ENCODE peak calls at places on chromosomes 5 and 9, in eight cellular contexts. One of them, this sample, is unnamed.
A peak's percentile ranks its signal among the peaks of the same experiment; 100 is the strongest.

GRCh38 chr5:173891367-173891766 is 3.2 kb downstream of the CPEB4 start:
- DNase-seq in PC-9: no peak
- DNase-seq in PC-3: no peak
- DNase-seq in DND-41: no peak
- DNase-seq in astrocyte: no peak
- DNase-seq in GM23248: no peak
- DNase-seq in fibroblast of lung: no peak
- DNase-seq in HCT116: no peak
- DNase-seq in this sample: no peak

GRCh38 chr9:17962747-17963146 is 383.9 kb downstream of the SH3GL2 start:
- DNase-seq in HCT116: no peak
- DNase-seq in GM23248: peak; percentile 2
- DNase-seq in astrocyte: no peak
- DNase-seq in DND-41: no peak
- DNase-seq in PC-3: no peak
- DNase-seq in PC-9: no peak
- DNase-seq in fibroblast of lung: no peak
- DNase-seq in this sample: no peak

GRCh38 chr5:35859101-35859661 is 2.5 kb downstream of the IL7R start:
- DNase-seq in PC-9: peak; percentile 11
- DNase-seq in astrocyte: peak; percentile 60
- DNase-seq in PC-3: peak; percentile 55
- DNase-seq in DND-41: peak; percentile 53
- DNase-seq in HCT116: no peak
- DNase-seq in GM23248: peak; percentile 38
- DNase-seq in fibroblast of lung: peak; percentile 74
- DNase-seq in this sample: peak; percentile 39

GRCh38 chr5:170067152-170067551 is 38.5 kb upstream of the FOXI1 start:
- DNase-seq in fibroblast of lung: no peak
- DNase-seq in astrocyte: no peak
- DNase-seq in GM23248: no peak
- DNase-seq in PC-3: no peak
- DNase-seq in PC-9: no peak
- DNase-seq in DND-41: no peak
- DNase-seq in HCT116: no peak
- DNase-seq in this sample: no peak

GRCh38 chr9:69346596-69347390 is 21.8 kb downstream of the ENTREP1 start:
- DNase-seq in DND-41: no peak
- DNase-seq in PC-9: peak; percentile 11
- DNase-seq in fibroblast of lung: no peak
- DNase-seq in PC-3: peak; percentile 23
- DNase-seq in HCT116: no peak
- DNase-seq in astrocyte: no peak
- DNase-seq in GM23248: no peak
- DNase-seq in this sample: no peak

GRCh38 chr5:57482671-57483106 is at the start of gene ACTBL2:
- DNase-seq in GM23248: peak; percentile 79
- DNase-seq in PC-9: peak; percentile 69
- DNase-seq in DND-41: no peak
- DNase-seq in fibroblast of lung: peak; percentile 94
- DNase-seq in PC-3: peak; percentile 58
- DNase-seq in astrocyte: peak; percentile 94
- DNase-seq in HCT116: no peak
- DNase-seq in this sample: peak; percentile 95

GRCh38 chr9:121556580-121556979 is 56.9 kb upstream of the GGTA1 start:
- DNase-seq in PC-3: peak; percentile 95
- DNase-seq in HCT116: no peak
- DNase-seq in astrocyte: peak; percentile 99
- DNase-seq in DND-41: no peak
- DNase-seq in PC-9: peak; percentile 55
- DNase-seq in GM23248: peak; percentile 96
- DNase-seq in fibroblast of lung: peak; percentile 99
- DNase-seq in this sample: peak; percentile 94

GRCh38 chr5:155024015-155024414 is 10.5 kb downstream of the KIF4B start:
- DNase-seq in astrocyte: no peak
- DNase-seq in DND-41: no peak
- DNase-seq in fibroblast of lung: no peak
- DNase-seq in GM23248: peak; percentile 10
- DNase-seq in PC-3: peak; percentile 11
- DNase-seq in PC-9: no peak
- DNase-seq in HCT116: no peak
- DNase-seq in this sample: peak; percentile 4

GRCh38 chr5:80191991-80192398 is 63.9 kb downstream of the SERINC5 start:
- DNase-seq in DND-41: peak; percentile 62
- DNase-seq in PC-9: no peak
- DNase-seq in fibroblast of lung: peak; percentile 30
- DNase-seq in GM23248: peak; percentile 22
- DNase-seq in HCT116: no peak
- DNase-seq in astrocyte: no peak
- DNase-seq in PC-3: no peak
- DNase-seq in this sample: no peak

GRCh38 chr5:110639307-110639902 is 87.1 kb downstream of the TMEM232 start:
- DNase-seq in PC-3: no peak
- DNase-seq in PC-9: no peak
- DNase-seq in HCT116: no peak
- DNase-seq in astrocyte: no peak
- DNase-seq in GM23248: peak; percentile 4
- DNase-seq in DND-41: no peak
- DNase-seq in fibroblast of lung: no peak
- DNase-seq in this sample: no peak

GRCh38 chr9:91884153-91884552 is 65.9 kb downstream of the ROR2 start:
- DNase-seq in DND-41: no peak
- DNase-seq in HCT116: no peak
- DNase-seq in GM23248: no peak
- DNase-seq in fibroblast of lung: no peak
- DNase-seq in PC-3: no peak
- DNase-seq in PC-9: no peak
- DNase-seq in astrocyte: no peak
- DNase-seq in this sample: no peak

GRCh38 chr5:96245401-96246091 is 187.5 kb downstream of the PCSK1 start:
- DNase-seq in PC-9: no peak
- DNase-seq in GM23248: no peak
- DNase-seq in PC-3: peak; percentile 30
- DNase-seq in fibroblast of lung: no peak
- DNase-seq in astrocyte: no peak
- DNase-seq in DND-41: no peak
- DNase-seq in HCT116: no peak
- DNase-seq in this sample: no peak

GRCh38 chr5:137405393-137405792 is 93.7 kb downstream of the SPOCK1 start:
- DNase-seq in HCT116: no peak
- DNase-seq in GM23248: no peak
- DNase-seq in fibroblast of lung: no peak
- DNase-seq in DND-41: no peak
- DNase-seq in PC-9: no peak
- DNase-seq in PC-3: no peak
- DNase-seq in astrocyte: no peak
- DNase-seq in this sample: no peak

GRCh38 chr9:27408523-27408922 is 111.6 kb upstream of the EQTN start:
- DNase-seq in PC-3: no peak
- DNase-seq in DND-41: no peak
- DNase-seq in astrocyte: no peak
- DNase-seq in HCT116: no peak
- DNase-seq in GM23248: no peak
- DNase-seq in PC-9: no peak
- DNase-seq in fibroblast of lung: no peak
- DNase-seq in this sample: no peak

GRCh38 chr5:85814596-85814995 is 803.1 kb upstream of the COX7C start:
- DNase-seq in HCT116: no peak
- DNase-seq in DND-41: no peak
- DNase-seq in PC-9: no peak
- DNase-seq in astrocyte: no peak
- DNase-seq in PC-3: no peak
- DNase-seq in fibroblast of lung: no peak
- DNase-seq in GM23248: no peak
- DNase-seq in this sample: no peak

GRCh38 chr9:91026266-91026665 is 224.6 kb downstream of the SYK start:
- DNase-seq in HCT116: no peak
- DNase-seq in PC-9: no peak
- DNase-seq in astrocyte: no peak
- DNase-seq in GM23248: no peak
- DNase-seq in PC-3: no peak
- DNase-seq in DND-41: no peak
- DNase-seq in fibroblast of lung: no peak
- DNase-seq in this sample: no peak

GRCh38 chr9:137788561-137789294 is 88.9 kb upstream of the CACNA1B start:
- DNase-seq in GM23248: no peak
- DNase-seq in DND-41: no peak
- DNase-seq in PC-9: no peak
- DNase-seq in PC-3: no peak
- DNase-seq in HCT116: no peak
- DNase-seq in fibroblast of lung: no peak
- DNase-seq in astrocyte: no peak
- DNase-seq in this sample: no peak

GRCh38 chr5:107888541-107888940 is 217.8 kb upstream of the EFNA5 start:
- DNase-seq in astrocyte: no peak
- DNase-seq in PC-9: no peak
- DNase-seq in HCT116: no peak
- DNase-seq in DND-41: no peak
- DNase-seq in GM23248: no peak
- DNase-seq in fibroblast of lung: no peak
- DNase-seq in PC-3: no peak
- DNase-seq in this sample: no peak

DNA sequence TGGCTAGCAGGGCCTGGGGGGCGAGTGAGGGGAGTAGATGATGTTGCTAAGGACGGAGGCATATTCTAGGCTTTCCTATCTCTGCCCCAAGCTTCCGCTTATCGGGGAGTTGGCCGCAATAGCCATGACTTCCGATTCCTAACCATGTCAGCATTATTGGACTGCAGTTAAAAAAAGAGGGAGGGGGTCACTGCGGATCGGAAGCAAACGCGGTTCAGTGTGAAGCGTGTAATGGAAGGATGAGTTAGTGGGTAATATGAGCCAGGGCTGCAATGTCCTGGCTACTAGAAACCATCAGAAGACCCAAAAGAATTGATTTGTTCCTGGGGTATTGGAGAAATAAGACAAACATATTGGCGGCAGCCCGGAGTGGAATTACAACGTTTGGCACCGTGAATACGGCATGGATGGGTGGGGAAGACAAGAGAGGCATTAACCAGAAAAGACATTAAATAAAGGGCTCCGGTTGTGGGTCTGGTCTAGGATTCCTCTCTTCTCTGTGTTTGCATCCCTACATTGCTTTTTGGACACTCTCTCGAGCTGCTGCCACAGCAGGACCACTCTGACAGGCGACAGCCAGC is 138.8 kb upstream of the PALM2AKAP2 start:
- DNase-seq in PC-9: no peak
- DNase-seq in astrocyte: no peak
- DNase-seq in DND-41: no peak
- DNase-seq in PC-3: no peak
- DNase-seq in fibroblast of lung: no peak
- DNase-seq in GM23248: peak; percentile 5
- DNase-seq in HCT116: no peak
- DNase-seq in this sample: no peak
- TF ChIP-seq EZH2 in PC-9: no peak
- TF ChIP-seq EZH2 in astrocyte: peak; percentile 5
- TF ChIP-seq EZH2 in DND-41: no peak
- TF ChIP-seq EZH2 in PC-3: no peak
- TF ChIP-seq EZH2 in fibroblast of lung: peak; percentile 88
- TF ChIP-seq EZH2 in GM23248: peak; percentile 71
- TF ChIP-seq EZH2 in HCT116: no peak
- TF ChIP-seq EZH2 in this sample: peak; percentile 50

DNA sequence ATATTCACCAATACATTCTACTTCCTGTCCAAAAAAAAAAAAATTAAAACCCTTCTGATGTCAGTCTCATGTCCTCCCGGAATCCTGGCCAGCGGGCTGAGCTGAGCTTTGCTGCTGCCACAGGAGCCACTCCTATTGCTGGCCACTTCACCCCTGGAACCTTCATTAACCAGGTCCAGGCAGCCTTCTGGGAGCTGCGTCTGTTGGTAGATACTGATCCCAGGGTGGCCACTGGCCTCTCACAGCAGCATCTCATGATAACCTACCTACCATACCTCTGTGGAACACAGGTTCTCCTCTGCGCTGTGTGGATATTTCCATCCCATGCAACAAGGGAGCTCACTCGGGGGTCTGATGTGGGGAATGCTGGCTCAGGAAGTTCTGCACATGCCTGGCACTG is 21.0 kb upstream of the NPM1 start:
- DNase-seq in PC-3: no peak
- DNase-seq in GM23248: no peak
- DNase-seq in PC-9: no peak
- DNase-seq in DND-41: no peak
- DNase-seq in HCT116: no peak
- DNase-seq in astrocyte: no peak
- DNase-seq in fibroblast of lung: no peak
- DNase-seq in this sample: no peak
- H3K4me2 ChIP-seq in PC-3: no peak overlapping the region
- H3K4me2 ChIP-seq in GM23248: no peak overlapping the region
- H3K4me2 ChIP-seq in PC-9: no peak overlapping the region
- H3K4me2 ChIP-seq in DND-41: no peak overlapping the region
- H3K4me2 ChIP-seq in HCT116: no peak overlapping the region
- H3K4me2 ChIP-seq in astrocyte: no peak overlapping the region
- H3K4me2 ChIP-seq in fibroblast of lung: no peak overlapping the region
- H3K4me2 ChIP-seq in this sample: no peak overlapping the region

GRCh38 chr9:974064-974992 is 2.1 kb upstream of the DMRT3 start:
- DNase-seq in GM23248: no peak
- DNase-seq in PC-9: no peak
- DNase-seq in PC-3: no peak
- DNase-seq in astrocyte: no peak
- DNase-seq in HCT116: no peak
- DNase-seq in fibroblast of lung: no peak
- DNase-seq in DND-41: no peak
- DNase-seq in this sample: no peak

GRCh38 chr9:974993-975739 is 1.3 kb upstream of the DMRT3 start:
- DNase-seq in astrocyte: no peak
- DNase-seq in fibroblast of lung: no peak
- DNase-seq in HCT116: no peak
- DNase-seq in PC-3: no peak
- DNase-seq in GM23248: no peak
- DNase-seq in DND-41: no peak
- DNase-seq in PC-9: no peak
- DNase-seq in this sample: no peak

GRCh38 chr9:976805-977360 is 428 bp downstream of the DMRT3 start:
- DNase-seq in GM23248: no peak
- DNase-seq in fibroblast of lung: no peak
- DNase-seq in astrocyte: no peak
- DNase-seq in PC-9: no peak
- DNase-seq in HCT116: no peak
- DNase-seq in PC-3: peak; percentile 11
- DNase-seq in DND-41: no peak
- DNase-seq in this sample: peak; percentile 24

GRCh38 chr9:976258-976804 is at the start of gene DMRT3:
- DNase-seq in PC-9: no peak
- DNase-seq in PC-3: no peak
- DNase-seq in astrocyte: no peak
- DNase-seq in HCT116: no peak
- DNase-seq in fibroblast of lung: no peak
- DNase-seq in DND-41: no peak
- DNase-seq in GM23248: peak; percentile 23
- DNase-seq in this sample: no peak

GRCh38 chr9:975740-976257 is 656 bp upstream of the DMRT3 start:
- DNase-seq in fibroblast of lung: no peak
- DNase-seq in DND-41: no peak
- DNase-seq in astrocyte: no peak
- DNase-seq in PC-3: no peak
- DNase-seq in HCT116: no peak
- DNase-seq in PC-9: no peak
- DNase-seq in GM23248: no peak
- DNase-seq in this sample: no peak
- TF ChIP-seq EZH2 in fibroblast of lung: no peak
- TF ChIP-seq EZH2 in DND-41: no peak
- TF ChIP-seq EZH2 in astrocyte: no peak
- TF ChIP-seq EZH2 in PC-3: no peak
- TF ChIP-seq EZH2 in HCT116: no peak
- TF ChIP-seq EZH2 in PC-9: no peak
- TF ChIP-seq EZH2 in GM23248: peak; percentile 96
- TF ChIP-seq EZH2 in this sample: peak; percentile 80

GRCh38 chr5:72468606-72469005 is 38.6 kb downstream of the ZNF366 start:
- DNase-seq in DND-41: no peak
- DNase-seq in PC-9: no peak
- DNase-seq in fibroblast of lung: no peak
- DNase-seq in astrocyte: no peak
- DNase-seq in GM23248: no peak
- DNase-seq in HCT116: no peak
- DNase-seq in PC-3: no peak
- DNase-seq in this sample: no peak
- H3K4me2 ChIP-seq in DND-41: no peak overlapping the region
- H3K4me2 ChIP-seq in PC-9: peak overlapping the region; percentile 75
- H3K4me2 ChIP-seq in fibroblast of lung: no peak overlapping the region
- H3K4me2 ChIP-seq in astrocyte: no peak overlapping the region
- H3K4me2 ChIP-seq in GM23248: no peak overlapping the region
- H3K4me2 ChIP-seq in HCT116: no peak overlapping the region
- H3K4me2 ChIP-seq in PC-3: peak overlapping the region; percentile 74
- H3K4me2 ChIP-seq in this sample: no peak overlapping the region

This sample was measured in mammary epithelial cell.